ENCODE peak calls at places on chromosomes 1 and 21, in seven cellular contexts. A, L, N, B, J, W and V are unnamed samples.

GRCh38 chr1:109768335-109768650 is 4.6 kb upstream of the EPS8L3 start:
- DNase-seq in A (no peak), L (no peak), N (no peak), B (no peak), J (no peak), W (no peak), V (no peak)

GRCh38 chr1:115158181-115158580 is 68.9 kb upstream of the TSPAN2 start:
- DNase-seq in A (no peak), L (peak; percentile 68), N (no peak), B (no peak), J (peak; percentile 82), W (no peak), V (no peak)

GRCh38 chr1:37474697-37475379 is 458 bp downstream of the ZC3H12A start:
- DNase-seq in A (no peak), L (peak; percentile 60), N (no peak), B (no peak), J (no peak), W (peak; percentile 22), V (no peak)

GRCh38 chr21:44867999-44868700 is 5.3 kb downstream of the PTTG1IP start:
- DNase-seq in A (no peak), L (no peak), N (no peak), B (no peak), J (no peak), W (no peak), V (no peak)

GRCh38 chr1:56866656-56867055 is 12.1 kb downstream of the C8A start:
- DNase-seq in A (no peak), L (no peak), N (no peak), B (no peak), J (peak; percentile 88), W (no peak), V (no peak)

GRCh38 chr1:61101461-61102440 is 19.4 kb downstream of the NFIA start:
- DNase-seq in A (no peak), L (no peak), N (no peak), B (no peak), J (no peak), W (no peak), V (no peak)

GRCh38 chr1:84504580-84505021 is 1.6 kb upstream of the SPATA1 start:
- DNase-seq in A (peak; percentile 1), L (peak; percentile 81), N (no peak), B (no peak), J (peak; percentile 83), W (peak; percentile 34), V (no peak)

GRCh38 chr1:203323587-203323986 is 18.3 kb downstream of the BTG2 start:
- DNase-seq in A (no peak), L (no peak), N (no peak), B (no peak), J (no peak), W (no peak), V (no peak)

GRCh38 chr21:45320261-45320990 is 32.7 kb upstream of the POFUT2 start:
- DNase-seq in A (no peak), L (no peak), N (peak; percentile 43), B (peak; percentile 23), J (no peak), W (no peak), V (no peak)

GRCh38 chr1:230753191-230753585 is 6.0 kb downstream of the CAPN9 start:
- DNase-seq in A (no peak), L (no peak), N (no peak), B (no peak), J (no peak), W (no peak), V (no peak)

GRCh38 chr1:184805667-184806295 is 51.1 kb upstream of the EDEM3 start:
- DNase-seq in A (peak; percentile 76), L (peak; percentile 84), N (peak; percentile 91), B (peak; percentile 83), J (peak; percentile 83), W (peak; percentile 83), V (peak; percentile 85)

GRCh38 chr21:45302082-45303061 is 14.7 kb upstream of the POFUT2 start:
- DNase-seq in A (no peak), L (no peak), N (no peak), B (no peak), J (no peak), W (no peak), V (no peak)

GRCh38 chr1:189597083-189597482 is 880.6 kb downstream of the BRINP3 start:
- DNase-seq in A (no peak), L (no peak), N (no peak), B (no peak), J (no peak), W (no peak), V (no peak)

GRCh38 chr1:40438391-40439015 is 11.8 kb upstream of the ZFP69B start:
- DNase-seq in A (peak; percentile 16), L (peak; percentile 26), N (no peak), B (no peak), J (peak; percentile 16), W (peak; percentile 37), V (no peak)
- H3K18ac ChIP-seq in A (no peak overlapping the region), L (no peak overlapping the region), N (no peak overlapping the region), B (no peak overlapping the region), J (no peak overlapping the region), W (no peak overlapping the region), V (no peak overlapping the region)

GRCh38 chr21:41260428-41260827 is 56.2 kb upstream of the FAM3B start:
- DNase-seq in A (no peak), L (no peak), N (no peak), B (no peak), J (no peak), W (no peak), V (no peak)

GRCh38 chr21:41258617-41259016 is 58.0 kb upstream of the FAM3B start:
- DNase-seq in A (no peak), L (no peak), N (no peak), B (no peak), J (peak; percentile 88), W (no peak), V (no peak)

GRCh38 chr21:41254090-41254700 is 62.4 kb upstream of the FAM3B start:
- DNase-seq in A (no peak), L (no peak), N (no peak), B (no peak), J (peak; percentile 57), W (no peak), V (no peak)

GRCh38 chr21:41255190-41255589 is 61.4 kb upstream of the FAM3B start:
- DNase-seq in A (no peak), L (no peak), N (no peak), B (no peak), J (no peak), W (no peak), V (no peak)

DNA sequence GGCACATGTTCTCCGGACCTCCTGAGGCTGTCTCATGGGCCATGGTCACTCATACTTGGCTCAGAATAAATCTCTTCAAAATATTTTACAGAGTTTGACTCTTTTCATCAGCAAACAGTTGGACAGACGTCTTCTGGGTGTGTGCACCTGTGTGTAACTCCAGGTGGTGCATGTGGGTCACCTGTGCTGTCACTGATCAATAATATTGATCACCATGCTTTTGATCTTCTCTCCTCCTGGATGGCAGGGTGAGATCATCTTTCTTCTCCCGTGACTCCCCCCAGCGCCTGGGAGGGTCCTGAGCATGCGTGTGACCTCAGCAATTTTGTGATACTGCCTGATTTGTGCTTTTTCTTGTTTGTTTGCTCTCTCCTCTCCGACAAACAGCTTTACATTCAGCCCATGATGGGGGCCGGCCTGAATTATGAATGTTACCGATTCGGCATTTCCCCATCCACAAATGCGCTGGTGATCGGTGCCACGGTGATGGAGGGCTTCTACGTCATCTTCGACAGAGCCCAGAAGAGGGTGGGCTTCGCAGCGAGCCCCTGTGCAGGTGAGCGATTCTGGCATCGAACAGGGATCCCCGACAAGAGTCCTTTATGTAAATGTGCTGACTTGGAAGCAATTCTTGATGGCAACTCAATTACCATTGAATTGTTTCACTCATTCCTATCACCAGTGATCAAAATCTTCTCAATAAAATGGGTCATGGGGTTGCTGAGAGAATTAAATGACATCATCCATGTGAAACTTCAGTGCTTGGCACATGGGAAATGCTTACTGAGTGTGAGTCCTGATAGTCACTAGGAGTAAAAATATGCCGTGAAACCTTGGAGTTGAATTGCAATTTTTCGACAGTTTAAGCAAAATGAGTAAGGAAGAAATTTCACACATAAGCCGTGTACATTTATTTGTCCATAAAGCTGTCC is 59.6 kb upstream of the FAM3B start:
- DNase-seq in A (no peak), L (no peak), N (no peak), B (no peak), J (no peak), W (no peak), V (no peak)
- H3K18ac ChIP-seq in A (no peak overlapping the region), L (no peak overlapping the region), N (no peak overlapping the region), B (no peak overlapping the region), J (no peak overlapping the region), W (no peak overlapping the region), V (no peak overlapping the region)

GRCh38 chr1:67495327-67495726 is 65.1 kb upstream of the SERBP1 start:
- DNase-seq in A (no peak), L (no peak), N (no peak), B (no peak), J (no peak), W (no peak), V (no peak)

GRCh38 chr1:67493148-67493547 is 62.9 kb upstream of the SERBP1 start:
- DNase-seq in A (no peak), L (no peak), N (no peak), B (no peak), J (no peak), W (no peak), V (no peak)

GRCh38 chr1:67489643-67490042 is 59.4 kb upstream of the SERBP1 start:
- DNase-seq in A (peak; percentile 22), L (no peak), N (no peak), B (no peak), J (peak; percentile 15), W (peak; percentile 54), V (no peak)

GRCh38 chr1:67496329-67496728 is 66.1 kb upstream of the SERBP1 start:
- DNase-seq in A (no peak), L (no peak), N (no peak), B (no peak), J (no peak), W (no peak), V (no peak)

DNA sequence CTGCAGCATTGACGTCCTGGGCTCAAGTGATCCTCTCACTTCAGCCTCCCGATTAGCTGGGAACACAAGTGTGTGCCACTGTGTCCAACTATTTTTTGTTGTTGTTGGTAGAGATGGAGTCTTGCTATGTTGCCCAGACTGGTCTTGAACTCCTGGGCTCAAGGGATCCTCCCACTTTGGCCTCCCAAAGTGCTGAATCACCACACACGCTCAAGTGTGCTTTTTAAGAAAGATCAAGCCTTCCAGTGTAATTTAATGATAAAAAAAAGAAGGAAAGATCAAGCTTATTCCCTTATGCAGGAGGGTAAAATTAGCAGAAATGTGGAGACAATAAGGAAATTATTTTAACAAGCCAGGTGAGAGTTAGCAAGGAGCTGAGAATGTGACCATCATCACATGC is 61.1 kb upstream of the SERBP1 start:
- DNase-seq in A (no peak), L (no peak), N (no peak), B (no peak), J (no peak), W (no peak), V (no peak)
- H3K18ac ChIP-seq in A (no peak overlapping the region), L (no peak overlapping the region), N (no peak overlapping the region), B (no peak overlapping the region), J (no peak overlapping the region), W (no peak overlapping the region), V (no peak overlapping the region)

DNA sequence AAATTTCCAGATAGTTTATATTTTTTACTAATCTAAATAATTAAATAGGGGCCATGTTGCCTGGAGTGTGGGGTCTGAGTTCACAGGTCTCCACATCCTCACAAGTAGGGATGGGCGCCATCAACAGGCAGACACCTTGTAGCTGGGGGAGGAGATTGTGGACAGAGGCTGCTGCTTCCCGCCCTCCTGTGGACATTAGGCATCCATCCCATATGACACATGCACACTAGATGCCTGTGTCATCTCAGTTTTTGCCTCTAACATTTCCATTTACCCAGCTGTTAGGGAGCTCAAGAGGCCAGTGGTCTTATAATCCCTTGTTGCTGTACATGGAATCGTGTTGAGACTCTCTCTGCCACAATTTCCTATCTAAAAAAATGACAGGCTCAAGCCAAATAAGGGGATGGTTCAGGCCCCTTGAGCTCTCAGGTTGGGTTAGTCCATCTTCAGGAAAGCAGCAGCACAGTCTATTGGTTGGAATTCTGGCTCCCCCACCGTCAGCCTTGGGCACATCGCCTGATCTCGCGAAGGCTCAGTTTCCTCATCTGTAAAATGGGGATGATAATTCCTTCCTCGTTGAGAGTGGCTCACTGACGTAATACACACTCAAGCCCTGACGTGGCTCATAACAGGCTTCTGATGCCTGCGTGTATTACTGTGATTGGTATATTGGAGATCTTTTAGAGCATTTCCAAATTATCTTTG is 13.6 kb downstream of the LHX4 start:
- DNase-seq in A (no peak), L (no peak), N (no peak), B (no peak), J (no peak), W (peak; percentile 37), V (no peak)
- H3K18ac ChIP-seq in A (no peak overlapping the region), L (no peak overlapping the region), N (no peak overlapping the region), B (no peak overlapping the region), J (no peak overlapping the region), W (no peak overlapping the region), V (no peak overlapping the region)